ENCODE peak calls at places on chromosomes 7 and 10, in ten cellular contexts. J, M, Z, I, E, P, A, S, Y and H are unnamed samples.

GRCh38 chr10:43689955-43690771 is 41.5 kb upstream of the ZNF32 start:
- DNase-seq in Z (peak; percentile 86), M (peak; percentile 90), Y (peak; percentile 95), E (peak; percentile 85), P (peak; percentile 38), A (no peak), S (peak; percentile 93), J (peak; percentile 69), I (peak; percentile 83), H (peak; percentile 74)

GRCh38 chr7:123120286-123120685 is 79.5 kb downstream of the SLC13A1 start:
- DNase-seq in Y (no peak), I (no peak), E (no peak), S (no peak), M (no peak), P (no peak), J (no peak), Z (no peak), A (no peak), H (peak; percentile 29)

GRCh38 chr10:80596391-80597257 is 58.9 kb downstream of the SH2D4B start:
- DNase-seq in M (no peak), Z (peak; percentile 70), I (peak; percentile 11), S (peak; percentile 69), A (no peak), Y (peak; percentile 74), P (no peak), J (no peak), E (peak; percentile 85), H (peak; percentile 38)

GRCh38 chr7:12508554-12508953 is 62.0 kb upstream of the SCIN start:
- DNase-seq in S (no peak), A (no peak), P (no peak), J (no peak), I (no peak), E (no peak), Z (no peak), Y (no peak), M (no peak), H (no peak)

GRCh38 chr7:113299748-113300147 is 181.4 kb upstream of the SMIM30 start:
- DNase-seq in I (no peak), J (no peak), E (no peak), S (no peak), M (no peak), P (no peak), Y (no peak), A (no peak), Z (no peak), H (no peak)

GRCh38 chr10:76311752-76312699 is 880.6 kb downstream of the LRMDA start:
- DNase-seq in Z (peak; percentile 62), I (peak; percentile 37), P (no peak), M (no peak), A (no peak), J (no peak), E (peak; percentile 81), Y (peak; percentile 39), S (no peak), H (peak; percentile 32)

GRCh38 chr7:157898802-157899201 is 562.0 kb downstream of the DNAJB6 start:
- DNase-seq in Y (no peak), E (no peak), I (no peak), A (no peak), S (peak; percentile 14), M (no peak), Z (no peak), P (no peak), J (no peak), H (no peak)

GRCh38 chr7:32223071-32223650 is 153.0 kb upstream of the PDE1C start:
- DNase-seq in M (no peak), S (no peak), P (no peak), E (no peak), A (no peak), Z (no peak), Y (no peak), J (no peak), I (no peak), H (no peak)

GRCh38 chr10:117005454-117006055 is 568 bp upstream of the SHTN1 start:
- DNase-seq in J (no peak), P (no peak), Z (no peak), M (no peak), I (no peak), S (no peak), A (no peak), Y (peak; percentile 18), E (peak; percentile 77), H (no peak)

GRCh38 chr7:76222839-76223238 is 21.1 kb downstream of the SRRM3 start:
- DNase-seq in S (no peak), A (no peak), I (no peak), E (no peak), Y (no peak), M (no peak), P (no peak), J (no peak), Z (no peak), H (no peak)

GRCh38 chr7:141290951-141291350 is 217.1 kb downstream of the TMEM178B start:
- DNase-seq in A (no peak), P (no peak), Z (no peak), E (no peak), I (no peak), J (no peak), Y (no peak), M (no peak), S (no peak), H (no peak)

GRCh38 chr7:31249671-31250070 is 90.9 kb downstream of the NEUROD6 start:
- DNase-seq in Z (no peak), I (no peak), Y (no peak), E (peak; percentile 41), M (no peak), A (no peak), P (no peak), S (no peak), J (no peak), H (no peak)

GRCh38 chr10:617471-617870 is 72.0 kb downstream of the DIP2C start:
- DNase-seq in I (no peak), S (no peak), P (no peak), Y (no peak), A (no peak), E (no peak), J (no peak), Z (no peak), M (no peak), H (no peak)

GRCh38 chr10:17144757-17145156 is 15.1 kb upstream of the CUBN start:
- DNase-seq in I (peak; percentile 6), J (no peak), A (no peak), S (peak; percentile 81), Y (no peak), M (no peak), P (no peak), Z (no peak), E (no peak), H (no peak)

GRCh38 chr10:72170263-72170662 is 45.5 kb upstream of the ANAPC16 start:
- DNase-seq in P (no peak), E (no peak), S (no peak), I (no peak), A (no peak), J (no peak), Z (no peak), M (no peak), Y (no peak), H (peak; percentile 18)

GRCh38 chr10:5812283-5813090 is 747 bp downstream of the GDI2 start:
- DNase-seq in P (no peak), Z (peak; percentile 44), J (peak; percentile 50), M (no peak), I (peak; percentile 47), A (no peak), E (peak; percentile 59), S (peak; percentile 82), Y (peak; percentile 56), H (peak; percentile 43)

GRCh38 chr7:45241339-45242109 is 83.9 kb downstream of the RAMP3 start:
- DNase-seq in I (no peak), P (no peak), M (no peak), Y (no peak), Z (no peak), S (no peak), E (no peak), J (no peak), A (no peak), H (no peak)

GRCh38 chr7:21844742-21845141 is 101.0 kb downstream of the CDCA7L start:
- DNase-seq in J (no peak), P (no peak), Y (no peak), S (no peak), Z (no peak), E (no peak), I (peak; percentile 49), A (no peak), M (no peak), H (no peak)

GRCh38 chr7:154842608-154843007 is 160.3 kb downstream of the PAXIP1 start:
- DNase-seq in I (no peak), P (no peak), S (no peak), E (no peak), J (no peak), Y (no peak), M (no peak), Z (no peak), A (no peak), H (no peak)

GRCh38 chr10:130044067-130045061 is 66.3 kb downstream of the C10orf143 start:
- DNase-seq in Y (no peak), E (no peak), I (no peak), J (no peak), M (no peak), Z (no peak), S (no peak), P (no peak), A (no peak), H (no peak)

GRCh38 chr10:90138844-90139243 is 437.5 kb downstream of the KIF20B start:
- DNase-seq in M (no peak), P (no peak), J (no peak), I (no peak), E (peak; percentile 69), S (no peak), Z (peak; percentile 22), A (no peak), Y (no peak), H (peak; percentile 6)

GRCh38 chr7:2609001-2609411 is 22.8 kb upstream of the TTYH3 start:
- DNase-seq in I (no peak), E (peak; percentile 93), S (no peak), Z (peak; percentile 85), Y (peak; percentile 63), M (no peak), J (no peak), A (no peak), P (no peak), H (peak; percentile 76)

GRCh38 chr7:28988818-28989595 is 30.9 kb upstream of the TRIL start:
- DNase-seq in J (peak; percentile 85), E (no peak), I (peak; percentile 74), A (no peak), P (peak; percentile 94), Y (peak; percentile 73), M (no peak), S (no peak), Z (no peak), H (no peak)

GRCh38 chr10:110661292-110661691 is 17.2 kb downstream of the RBM20 start:
- DNase-seq in I (no peak), Y (no peak), Z (no peak), M (no peak), A (no peak), P (no peak), S (no peak), E (no peak), J (no peak), H (no peak)

GRCh38 chr10:110918269-110918632 is 729 bp downstream of the BBIP1 start:
- DNase-seq in I (peak; percentile 97), P (peak; percentile 88), E (peak; percentile 99), A (peak; percentile 53), M (no peak), J (peak; percentile 98), Y (peak; percentile 93), S (peak; percentile 94), Z (no peak), H (peak; percentile 97)

GRCh38 chr10:31101123-31101522 is 69.5 kb upstream of the ZNF438 start:
- DNase-seq in P (peak; percentile 71), M (no peak), A (no peak), Y (peak; percentile 59), Z (peak; percentile 43), J (peak; percentile 77), I (peak; percentile 65), S (peak; percentile 84), E (no peak), H (peak; percentile 77)

GRCh38 chr7:110944966-110945644 is 145.8 kb upstream of the LRRN3 start:
- DNase-seq in S (no peak), J (no peak), I (no peak), Y (no peak), P (no peak), Z (no peak), M (no peak), A (no peak), E (peak; percentile 59), H (no peak)

GRCh38 chr7:35508623-35509400 is 186.1 kb downstream of the HERPUD2 start:
- DNase-seq in S (no peak), E (no peak), Z (peak; percentile 34), A (no peak), Y (no peak), M (no peak), I (no peak), J (no peak), P (no peak), H (no peak)